ENCODE peak calls at places on chromosomes 1 and 21, in ten cellular contexts. One of them, this sample, is unnamed.

GRCh38 chr1:86104606-86105532 is 51.7 kb downstream of the COL24A1 start:
- DNase-seq in CD4-positive, alpha-beta memory T cell: no peak
- DNase-seq in GM23338: no peak
- DNase-seq in endothelial cell of umbilical vein: no peak
- DNase-seq in adrenal gland: no peak
- DNase-seq in fibroblast of lung: no peak
- DNase-seq in GM23248: no peak
- DNase-seq in cardiac muscle cell: no peak
- DNase-seq in GM06990: no peak
- DNase-seq in neuronal stem cell: no peak
- DNase-seq in this sample: no peak

GRCh38 chr1:151197863-151198253 is 494 bp upstream of the PIP5K1A start:
- DNase-seq in fibroblast of lung: no peak
- DNase-seq in GM23248: no peak
- DNase-seq in GM06990: no peak
- DNase-seq in GM23338: peak; percentile 8
- DNase-seq in CD4-positive, alpha-beta memory T cell: no peak
- DNase-seq in neuronal stem cell: no peak
- DNase-seq in endothelial cell of umbilical vein: no peak
- DNase-seq in cardiac muscle cell: no peak
- DNase-seq in adrenal gland: no peak
- DNase-seq in this sample: no peak

GRCh38 chr1:209367031-209367813 is 216.3 kb upstream of the CAMK1G start:
- DNase-seq in GM06990: no peak
- DNase-seq in cardiac muscle cell: no peak
- DNase-seq in CD4-positive, alpha-beta memory T cell: no peak
- DNase-seq in GM23248: peak; percentile 44
- DNase-seq in neuronal stem cell: no peak
- DNase-seq in adrenal gland: no peak
- DNase-seq in endothelial cell of umbilical vein: no peak
- DNase-seq in fibroblast of lung: peak; percentile 36
- DNase-seq in GM23338: no peak
- DNase-seq in this sample: no peak

GRCh38 chr1:86419277-86419903 is 4.6 kb upstream of the CLCA2 start:
- DNase-seq in adrenal gland: no peak
- DNase-seq in endothelial cell of umbilical vein: no peak
- DNase-seq in fibroblast of lung: peak; percentile 45
- DNase-seq in GM23248: peak; percentile 33
- DNase-seq in GM06990: peak; percentile 19
- DNase-seq in CD4-positive, alpha-beta memory T cell: peak; percentile 51
- DNase-seq in cardiac muscle cell: peak; percentile 43
- DNase-seq in neuronal stem cell: no peak
- DNase-seq in GM23338: peak; percentile 68
- DNase-seq in this sample: no peak

GRCh38 chr1:211484738-211485479 is 7.1 kb downstream of the RD3 start:
- DNase-seq in endothelial cell of umbilical vein: no peak
- DNase-seq in fibroblast of lung: no peak
- DNase-seq in GM23248: no peak
- DNase-seq in GM06990: no peak
- DNase-seq in adrenal gland: no peak
- DNase-seq in GM23338: no peak
- DNase-seq in neuronal stem cell: no peak
- DNase-seq in cardiac muscle cell: peak; percentile 23
- DNase-seq in CD4-positive, alpha-beta memory T cell: no peak
- DNase-seq in this sample: no peak

GRCh38 chr1:192376387-192376786 is 59.6 kb downstream of the RGS21 start:
- DNase-seq in GM23338: no peak
- DNase-seq in fibroblast of lung: no peak
- DNase-seq in CD4-positive, alpha-beta memory T cell: no peak
- DNase-seq in endothelial cell of umbilical vein: no peak
- DNase-seq in GM06990: no peak
- DNase-seq in adrenal gland: no peak
- DNase-seq in cardiac muscle cell: no peak
- DNase-seq in neuronal stem cell: no peak
- DNase-seq in GM23248: no peak
- DNase-seq in this sample: no peak

GRCh38 chr1:171433451-171433850 is 51.9 kb upstream of the PRRC2C start:
- DNase-seq in fibroblast of lung: peak; percentile 42
- DNase-seq in GM23248: peak; percentile 68
- DNase-seq in GM06990: no peak
- DNase-seq in adrenal gland: no peak
- DNase-seq in neuronal stem cell: no peak
- DNase-seq in GM23338: no peak
- DNase-seq in endothelial cell of umbilical vein: no peak
- DNase-seq in CD4-positive, alpha-beta memory T cell: no peak
- DNase-seq in cardiac muscle cell: no peak
- DNase-seq in this sample: no peak

GRCh38 chr1:168512864-168513595 is 30.8 kb downstream of the XCL2 start:
- DNase-seq in neuronal stem cell: no peak
- DNase-seq in fibroblast of lung: no peak
- DNase-seq in endothelial cell of umbilical vein: no peak
- DNase-seq in adrenal gland: no peak
- DNase-seq in CD4-positive, alpha-beta memory T cell: peak; percentile 51
- DNase-seq in GM23338: no peak
- DNase-seq in GM06990: no peak
- DNase-seq in GM23248: no peak
- DNase-seq in cardiac muscle cell: peak; percentile 94
- DNase-seq in this sample: no peak

GRCh38 chr1:150528196-150528595 is 12.6 kb downstream of the FALEC start:
- DNase-seq in GM06990: no peak
- DNase-seq in cardiac muscle cell: no peak
- DNase-seq in CD4-positive, alpha-beta memory T cell: no peak
- DNase-seq in GM23338: no peak
- DNase-seq in fibroblast of lung: no peak
- DNase-seq in GM23248: peak; percentile 92
- DNase-seq in adrenal gland: no peak
- DNase-seq in neuronal stem cell: no peak
- DNase-seq in endothelial cell of umbilical vein: no peak
- DNase-seq in this sample: no peak

GRCh38 chr1:16981269-16981849 is 939 bp upstream of the MFAP2 start:
- DNase-seq in neuronal stem cell: no peak
- DNase-seq in CD4-positive, alpha-beta memory T cell: no peak
- DNase-seq in cardiac muscle cell: no peak
- DNase-seq in fibroblast of lung: peak; percentile 71
- DNase-seq in GM23248: peak; percentile 99
- DNase-seq in GM23338: no peak
- DNase-seq in GM06990: no peak
- DNase-seq in endothelial cell of umbilical vein: no peak
- DNase-seq in adrenal gland: no peak
- DNase-seq in this sample: peak; percentile 78

GRCh38 chr21:41895643-41896493 is 16.7 kb upstream of the PRDM15 start:
- DNase-seq in GM23338: peak; percentile 56
- DNase-seq in cardiac muscle cell: no peak
- DNase-seq in CD4-positive, alpha-beta memory T cell: peak; percentile 60
- DNase-seq in endothelial cell of umbilical vein: peak; percentile 29
- DNase-seq in adrenal gland: no peak
- DNase-seq in fibroblast of lung: peak; percentile 22
- DNase-seq in neuronal stem cell: no peak
- DNase-seq in GM06990: no peak
- DNase-seq in GM23248: no peak
- DNase-seq in this sample: no peak

DNA sequence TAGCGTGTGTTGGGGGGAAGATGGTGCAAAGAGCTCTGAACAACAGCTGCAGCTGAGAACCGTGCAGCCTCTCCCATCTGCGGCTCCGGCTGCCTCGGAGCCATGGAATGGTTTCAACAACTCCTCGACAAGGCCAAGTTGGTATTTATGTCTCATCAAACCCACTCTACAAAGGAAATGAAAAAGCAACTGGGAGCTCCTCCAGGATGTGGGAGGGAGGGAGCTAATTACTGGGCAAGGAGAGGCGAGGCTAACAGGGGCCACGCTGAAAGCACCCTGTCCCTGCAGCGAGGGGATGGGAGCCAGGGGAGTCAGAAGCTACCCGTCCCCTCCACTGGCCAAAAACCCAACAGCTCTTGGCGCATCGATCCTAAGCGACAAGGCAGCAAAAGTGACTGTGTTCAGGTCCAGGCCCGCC is 63.1 kb downstream of the ACOT7 start:
- DNase-seq in neuronal stem cell: no peak
- DNase-seq in endothelial cell of umbilical vein: no peak
- DNase-seq in GM23248: peak; percentile 90
- DNase-seq in GM06990: no peak
- DNase-seq in GM23338: no peak
- DNase-seq in CD4-positive, alpha-beta memory T cell: no peak
- DNase-seq in adrenal gland: no peak
- DNase-seq in fibroblast of lung: peak; percentile 86
- DNase-seq in cardiac muscle cell: no peak
- DNase-seq in this sample: no peak
- H3K36me3 ChIP-seq in neuronal stem cell: peaks cover 76% of the 10 kb centered on the region
- H3K36me3 ChIP-seq in endothelial cell of umbilical vein: no peaks in the 10 kb centered on the region
- H3K36me3 ChIP-seq in GM23248: no peaks in the 10 kb centered on the region
- H3K36me3 ChIP-seq in GM06990: peaks cover 13% of the 10 kb centered on the region
- H3K36me3 ChIP-seq in GM23338: no peaks in the 10 kb centered on the region
- H3K36me3 ChIP-seq in CD4-positive, alpha-beta memory T cell: no peaks in the 10 kb centered on the region
- H3K36me3 ChIP-seq in adrenal gland: no peaks in the 10 kb centered on the region
- H3K36me3 ChIP-seq in fibroblast of lung: peaks cover 4% of the 10 kb centered on the region
- H3K36me3 ChIP-seq in cardiac muscle cell: no peaks in the 10 kb centered on the region
- H3K36me3 ChIP-seq in this sample: no peaks in the 10 kb centered on the region

GRCh38 chr21:35504277-35504676 is 455.2 kb upstream of the RUNX1 start:
- DNase-seq in neuronal stem cell: no peak
- DNase-seq in GM06990: no peak
- DNase-seq in GM23338: no peak
- DNase-seq in adrenal gland: no peak
- DNase-seq in GM23248: no peak
- DNase-seq in fibroblast of lung: no peak
- DNase-seq in endothelial cell of umbilical vein: no peak
- DNase-seq in CD4-positive, alpha-beta memory T cell: no peak
- DNase-seq in cardiac muscle cell: no peak
- DNase-seq in this sample: no peak
- H3K4me3 ChIP-seq in neuronal stem cell: no peak overlapping the region
- H3K4me3 ChIP-seq in GM06990: no peak overlapping the region
- H3K4me3 ChIP-seq in GM23338: no peak overlapping the region
- H3K4me3 ChIP-seq in adrenal gland: no peak overlapping the region
- H3K4me3 ChIP-seq in GM23248: no peak overlapping the region
- H3K4me3 ChIP-seq in fibroblast of lung: no peak overlapping the region
- H3K4me3 ChIP-seq in endothelial cell of umbilical vein: no peak overlapping the region
- H3K4me3 ChIP-seq in CD4-positive, alpha-beta memory T cell: no peak overlapping the region
- H3K4me3 ChIP-seq in cardiac muscle cell: no peak overlapping the region
- H3K4me3 ChIP-seq in this sample: no peak overlapping the region

DNA sequence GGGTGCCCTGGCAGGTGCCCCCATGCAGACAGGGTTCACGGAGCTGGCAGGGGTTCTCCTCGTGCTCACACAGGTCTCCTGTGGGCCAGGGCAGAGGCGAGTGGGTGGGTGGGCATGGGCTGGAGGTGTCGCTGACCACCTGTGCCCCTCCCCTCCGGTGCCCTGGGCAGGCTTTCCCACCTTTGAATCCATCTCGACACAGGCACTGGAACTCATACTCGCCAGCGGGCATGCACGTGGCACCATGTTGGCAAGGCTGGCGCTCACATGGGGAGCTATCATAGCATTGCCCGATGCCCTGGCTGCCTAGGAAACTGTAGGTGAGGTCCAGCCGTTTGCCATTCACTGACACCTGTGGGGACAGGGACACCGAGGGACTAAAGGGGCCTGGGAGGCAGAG is 16.0 kb downstream of the LDLRAD2 start:
- DNase-seq in GM23338: no peak
- DNase-seq in CD4-positive, alpha-beta memory T cell: no peak
- DNase-seq in endothelial cell of umbilical vein: no peak
- DNase-seq in cardiac muscle cell: no peak
- DNase-seq in GM06990: no peak
- DNase-seq in fibroblast of lung: no peak
- DNase-seq in GM23248: no peak
- DNase-seq in adrenal gland: no peak
- DNase-seq in neuronal stem cell: no peak
- DNase-seq in this sample: no peak
- H3K36me3 ChIP-seq in GM23338: no peaks in the 10 kb centered on the region
- H3K36me3 ChIP-seq in CD4-positive, alpha-beta memory T cell: no peaks in the 10 kb centered on the region
- H3K36me3 ChIP-seq in endothelial cell of umbilical vein: peaks cover 68% of the 10 kb centered on the region
- H3K36me3 ChIP-seq in cardiac muscle cell: peaks cover 52% of the 10 kb centered on the region
- H3K36me3 ChIP-seq in GM06990: no peaks in the 10 kb centered on the region
- H3K36me3 ChIP-seq in fibroblast of lung: peaks cover 44% of the 10 kb centered on the region
- H3K36me3 ChIP-seq in GM23248: peaks cover 47% of the 10 kb centered on the region
- H3K36me3 ChIP-seq in adrenal gland: no peaks in the 10 kb centered on the region
- H3K36me3 ChIP-seq in neuronal stem cell: peaks cover 77% of the 10 kb centered on the region
- H3K36me3 ChIP-seq in this sample: peaks cover 90% of the 10 kb centered on the region

GRCh38 chr1:236280438-236281285 is 1.1 kb downstream of the ERO1B start:
- DNase-seq in CD4-positive, alpha-beta memory T cell: peak; percentile 49
- DNase-seq in GM23338: peak; percentile 45
- DNase-seq in GM23248: no peak
- DNase-seq in adrenal gland: peak; percentile 17
- DNase-seq in neuronal stem cell: peak; percentile 8
- DNase-seq in cardiac muscle cell: no peak
- DNase-seq in fibroblast of lung: no peak
- DNase-seq in endothelial cell of umbilical vein: no peak
- DNase-seq in GM06990: peak; percentile 57
- DNase-seq in this sample: no peak
- H3K4me3 ChIP-seq in CD4-positive, alpha-beta memory T cell: peak overlapping the region; percentile 80
- H3K4me3 ChIP-seq in GM23338: peak overlapping the region; percentile 63
- H3K4me3 ChIP-seq in GM23248: peak overlapping the region; percentile 91
- H3K4me3 ChIP-seq in adrenal gland: peak overlapping the region; percentile 75
- H3K4me3 ChIP-seq in neuronal stem cell: peak overlapping the region; percentile 68
- H3K4me3 ChIP-seq in cardiac muscle cell: peak overlapping the region; percentile 88
- H3K4me3 ChIP-seq in fibroblast of lung: peak overlapping the region; percentile 72
- H3K4me3 ChIP-seq in endothelial cell of umbilical vein: peak overlapping the region; percentile 39
- H3K4me3 ChIP-seq in GM06990: peak overlapping the region; percentile 86
- H3K4me3 ChIP-seq in this sample: peak overlapping the region; percentile 66

DNA sequence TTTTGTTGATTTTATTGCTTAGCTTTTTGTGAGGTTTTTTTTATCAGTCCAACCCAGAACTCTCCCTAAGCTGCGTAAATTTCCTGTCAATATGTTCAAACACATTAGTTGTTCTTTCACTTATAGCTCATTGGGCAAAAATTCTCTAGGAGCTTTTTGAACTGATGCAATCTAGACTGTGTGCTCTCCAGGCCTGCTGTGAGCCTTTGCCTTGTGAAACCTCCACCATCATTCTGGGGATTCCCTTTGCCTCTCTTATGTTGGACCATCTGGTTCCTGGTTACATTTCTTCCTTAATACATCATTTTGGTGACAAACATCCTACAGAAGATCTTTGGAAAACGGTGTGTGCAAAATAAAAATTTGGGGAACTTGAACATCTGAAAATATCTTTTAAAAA is 247.2 kb downstream of the LRRC7 start:
- DNase-seq in GM06990: no peak
- DNase-seq in endothelial cell of umbilical vein: peak; percentile 45
- DNase-seq in GM23338: no peak
- DNase-seq in fibroblast of lung: peak; percentile 38
- DNase-seq in cardiac muscle cell: no peak
- DNase-seq in GM23248: peak; percentile 37
- DNase-seq in adrenal gland: no peak
- DNase-seq in neuronal stem cell: no peak
- DNase-seq in CD4-positive, alpha-beta memory T cell: no peak
- DNase-seq in this sample: no peak
- H3K36me3 ChIP-seq in GM06990: no peaks in the 10 kb centered on the region
- H3K36me3 ChIP-seq in endothelial cell of umbilical vein: no peaks in the 10 kb centered on the region
- H3K36me3 ChIP-seq in GM23338: no peaks in the 10 kb centered on the region
- H3K36me3 ChIP-seq in fibroblast of lung: no peaks in the 10 kb centered on the region
- H3K36me3 ChIP-seq in cardiac muscle cell: no peaks in the 10 kb centered on the region
- H3K36me3 ChIP-seq in GM23248: no peaks in the 10 kb centered on the region
- H3K36me3 ChIP-seq in adrenal gland: no peaks in the 10 kb centered on the region
- H3K36me3 ChIP-seq in neuronal stem cell: no peaks in the 10 kb centered on the region
- H3K36me3 ChIP-seq in CD4-positive, alpha-beta memory T cell: no peaks in the 10 kb centered on the region
- H3K36me3 ChIP-seq in this sample: no peaks in the 10 kb centered on the region